ENCODE peak calls at places on chromosomes 11 and 22, in seven cellular contexts. M is stomach, G is spleen, Y is T-helper 2 cell, S is RWPE1, J is memory B cell, A is body of pancreas. T is an unnamed sample.

GRCh38 chr11:4146070-4146764 is 51.6 kb downstream of the RRM1 start:
- DNase-seq in G (no peak), A (no peak), S (no peak), Y (peak), M (no peak), J (no peak), T (no peak)

GRCh38 chr11:82718307-82718706 is 15.4 kb downstream of the FAM181B start:
- DNase-seq in M (no peak), S (peak), G (no peak), J (no peak), A (peak), Y (peak), T (peak)

GRCh38 chr11:61897387-61898246 is 6.3 kb upstream of the FADS3 start:
- DNase-seq in G (peak), S (peak), A (peak), M (peak), Y (peak), J (peak), T (peak)

GRCh38 chr22:22820076-22820475 is 67.5 kb upstream of the IGLL5 start:
- DNase-seq in Y (no peak), M (no peak), A (no peak), S (no peak), G (no peak), J (no peak), T (no peak)

GRCh38 chr11:105968021-105968697 is 53.9 kb downstream of the MSANTD4 start:
- DNase-seq in G (no peak), J (no peak), M (no peak), S (peak), A (peak), Y (no peak), T (no peak)

GRCh38 chr11:127485541-127485940 is 485.0 kb upstream of the KIRREL3 start:
- DNase-seq in Y (no peak), J (no peak), S (peak), M (no peak), A (no peak), G (no peak), T (no peak)

GRCh38 chr11:64146036-64146943 is 19.6 kb downstream of the MACROD1 start:
- DNase-seq in S (peak), Y (peak), A (peak), J (peak), G (peak), M (peak), T (peak)

GRCh38 chr11:60831501-60832079 is 10.3 kb upstream of the CCDC86 start:
- DNase-seq in M (no peak), S (peak), Y (peak), A (no peak), G (no peak), J (no peak), T (no peak)

GRCh38 chr22:45006873-45007246 is 2.9 kb downstream of the PHF21B start:
- DNase-seq in A (no peak), G (no peak), M (no peak), J (no peak), Y (no peak), S (no peak), T (peak)

GRCh38 chr11:46917109-46918086 is 952 bp downstream of the LRP4 start:
- DNase-seq in A (no peak), M (no peak), G (no peak), J (no peak), S (no peak), Y (no peak), T (no peak)

GRCh38 chr22:33476206-33476605 is 418.0 kb upstream of the SYN3 start:
- DNase-seq in M (no peak), S (no peak), Y (no peak), J (no peak), A (no peak), G (no peak), T (no peak)

GRCh38 chr22:19448739-19449421 is 1.4 kb upstream of the C22orf39 start:
- DNase-seq in J (no peak), G (no peak), A (no peak), Y (peak), S (no peak), M (no peak), T (peak)

GRCh38 chr11:37978647-37979046 is 1380.6 kb upstream of the RAG2 start:
- DNase-seq in Y (no peak), A (no peak), M (no peak), S (no peak), J (no peak), G (no peak), T (no peak)

GRCh38 chr11:134663506-134664313 is 251.7 kb upstream of the B3GAT1 start:
- DNase-seq in M (peak), S (no peak), G (no peak), Y (no peak), J (no peak), A (no peak), T (no peak)

GRCh38 chr11:1655168-1656060 is 25.8 kb downstream of the KRTAP5-5 start:
- DNase-seq in S (no peak), J (no peak), G (peak), M (no peak), Y (no peak), A (no peak), T (no peak)

GRCh38 chr22:46047226-46047625 is 70.3 kb upstream of the WNT7B start:
- DNase-seq in G (peak), Y (no peak), S (no peak), M (peak), A (peak), J (no peak), T (no peak)

GRCh38 chr11:18697581-18697980 is 998 bp upstream of the TMEM86A start:
- DNase-seq in A (no peak), J (no peak), G (no peak), Y (no peak), S (no peak), M (no peak), T (no peak)

GRCh38 chr22:38706101-38706884 is 549 bp downstream of the GTPBP1 start:
- DNase-seq in Y (peak), M (peak), J (peak), A (peak), G (no peak), S (no peak), T (peak)